ENCODE peak calls at places on chromosomes 4 and X, in five cellular contexts. P, X, Y, O and V are unnamed samples.

GRCh38 chr4:107255114-107255513 is 219.0 kb upstream of the DKK2 start:
- DNase-seq in Y (no peak), X (no peak), O (no peak), P (no peak), V (no peak)

GRCh38 chr4:55633903-55634302 is 2.2 kb downstream of the NMU start:
- DNase-seq in Y (no peak), P (no peak), X (no peak), O (no peak), V (no peak)

GRCh38 chr4:55609393-55609821 is 17.4 kb upstream of the PDCL2 start:
- DNase-seq in X (peak; percentile 75), P (peak; percentile 80), Y (no peak), O (no peak), V (no peak)

GRCh38 chrX:130170752-130171445 is 863 bp upstream of the RAB33A start:
- DNase-seq in X (no peak), O (peak; percentile 87), P (no peak), Y (peak; percentile 37), V (peak; percentile 50)

GRCh38 chrX:154437971-154438893 is 1.3 kb downstream of the GDI1 start:
- DNase-seq in Y (no peak), P (no peak), O (no peak), X (no peak), V (no peak)

GRCh38 chrX:104084534-104085277 is 8.7 kb upstream of the TMSB15C start:
- DNase-seq in X (peak; percentile 52), Y (no peak), P (no peak), O (no peak), V (no peak)

GRCh38 chrX:56319165-56319564 is 87.0 kb downstream of the KLF8 start:
- DNase-seq in X (no peak), P (no peak), O (no peak), Y (no peak), V (no peak)

GRCh38 chr4:16775411-16776154 is 122.9 kb downstream of the LDB2 start:
- DNase-seq in Y (no peak), X (no peak), P (no peak), O (no peak), V (no peak)

GRCh38 chr4:48949518-48950207 is 36.4 kb upstream of the CWH43 start:
- DNase-seq in P (no peak), X (no peak), O (no peak), Y (no peak), V (no peak)

GRCh38 chr4:577499-578450 is 1.7 kb upstream of the TMEM271 start:
- DNase-seq in P (no peak), Y (no peak), X (peak; percentile 6), O (peak; percentile 80), V (no peak)

GRCh38 chrX:153870288-153870690 is 15.7 kb downstream of the L1CAM start:
- DNase-seq in Y (no peak), P (no peak), O (no peak), X (no peak), V (no peak)

GRCh38 chr4:32745351-32745750 is 2025.2 kb downstream of the PCDH7 start:
- DNase-seq in O (no peak), Y (no peak), P (no peak), X (no peak), V (no peak)

GRCh38 chr4:38013461-38014366 is 53.5 kb downstream of the PTTG2 start:
- DNase-seq in X (peak; percentile 31), O (no peak), P (no peak), Y (no peak), V (no peak)

DNA sequence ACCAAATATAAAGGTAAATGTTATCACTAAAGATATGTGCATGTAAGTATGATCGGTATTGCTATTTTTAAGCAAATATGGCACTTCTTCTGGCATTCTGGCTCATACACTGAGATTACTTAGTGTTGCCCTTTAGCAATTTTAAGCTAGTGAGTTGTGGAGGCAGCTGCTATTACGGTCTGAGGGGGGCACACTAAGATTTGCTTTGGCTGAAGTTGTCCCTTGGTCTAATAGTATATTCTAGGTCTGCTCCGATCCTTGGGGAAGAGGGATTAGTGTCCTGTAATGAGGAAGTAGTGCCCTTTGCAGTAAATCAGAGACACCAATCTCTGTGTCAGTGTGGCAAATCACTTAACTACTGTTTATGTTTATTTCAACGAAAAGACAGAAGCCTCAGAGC is 196.5 kb upstream of the FTHL17 start:
- DNase-seq in Y (no peak), X (no peak), O (no peak), P (no peak), V (no peak)
- TF ChIP-seq CTCF in Y (no peak), X (no peak), O (no peak), P (no peak), V (no peak)

GRCh38 chrX:148878371-148878770 is 378.0 kb downstream of the AFF2 start:
- DNase-seq in O (no peak), P (peak; percentile 43), Y (no peak), X (peak; percentile 68), V (no peak)
- TF ChIP-seq CTCF in O (no peak), P (no peak), Y (no peak), X (no peak), V (no peak)

GRCh38 chrX:15769300-15769954 is 20.9 kb upstream of the ZRSR2 start:
- DNase-seq in O (no peak), P (no peak), X (no peak), Y (no peak), V (no peak)
- TF ChIP-seq CTCF in O (no peak), P (no peak), X (no peak), Y (no peak), V (no peak)

DNA sequence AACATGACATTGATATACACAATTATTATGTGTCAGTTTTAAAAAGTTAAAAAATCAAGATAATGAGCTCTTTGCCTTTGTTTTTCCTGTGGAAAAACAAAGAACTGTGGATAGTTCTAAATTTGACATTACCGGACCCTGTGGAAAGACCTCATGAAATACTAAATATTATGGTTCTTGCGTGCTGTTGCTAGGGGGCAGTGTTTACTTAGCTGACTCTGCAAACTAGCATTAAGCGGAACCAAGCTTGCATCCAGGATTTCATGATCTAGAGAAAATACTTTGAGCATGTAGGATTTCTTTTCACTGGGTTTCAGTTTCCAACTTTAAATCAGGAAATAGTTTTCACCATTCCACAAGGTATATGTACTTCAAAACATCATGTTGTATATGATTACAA is 33.6 kb downstream of the CLCN4 start:
- DNase-seq in X (peak; percentile 82), O (no peak), Y (no peak), P (peak; percentile 66), V (no peak)
- TF ChIP-seq CTCF in X (peak; percentile 37), O (no peak), Y (no peak), P (peak; percentile 45), V (peak; percentile 72)

GRCh38 chr4:183078634-183079033 is 20.4 kb upstream of the WWC2 start:
- DNase-seq in O (no peak), X (no peak), Y (no peak), P (no peak), V (no peak)
- TF ChIP-seq CTCF in O (no peak), X (peak; percentile 1), Y (no peak), P (no peak), V (no peak)

GRCh38 chrX:54042609-54043010 is 1.7 kb downstream of the PHF8 start:
- DNase-seq in X (peak; percentile 59), O (no peak), P (peak; percentile 43), Y (peak; percentile 3), V (no peak)
- TF ChIP-seq CTCF in X (peak; percentile 32), O (no peak), P (no peak), Y (no peak), V (peak; percentile 27)

DNA sequence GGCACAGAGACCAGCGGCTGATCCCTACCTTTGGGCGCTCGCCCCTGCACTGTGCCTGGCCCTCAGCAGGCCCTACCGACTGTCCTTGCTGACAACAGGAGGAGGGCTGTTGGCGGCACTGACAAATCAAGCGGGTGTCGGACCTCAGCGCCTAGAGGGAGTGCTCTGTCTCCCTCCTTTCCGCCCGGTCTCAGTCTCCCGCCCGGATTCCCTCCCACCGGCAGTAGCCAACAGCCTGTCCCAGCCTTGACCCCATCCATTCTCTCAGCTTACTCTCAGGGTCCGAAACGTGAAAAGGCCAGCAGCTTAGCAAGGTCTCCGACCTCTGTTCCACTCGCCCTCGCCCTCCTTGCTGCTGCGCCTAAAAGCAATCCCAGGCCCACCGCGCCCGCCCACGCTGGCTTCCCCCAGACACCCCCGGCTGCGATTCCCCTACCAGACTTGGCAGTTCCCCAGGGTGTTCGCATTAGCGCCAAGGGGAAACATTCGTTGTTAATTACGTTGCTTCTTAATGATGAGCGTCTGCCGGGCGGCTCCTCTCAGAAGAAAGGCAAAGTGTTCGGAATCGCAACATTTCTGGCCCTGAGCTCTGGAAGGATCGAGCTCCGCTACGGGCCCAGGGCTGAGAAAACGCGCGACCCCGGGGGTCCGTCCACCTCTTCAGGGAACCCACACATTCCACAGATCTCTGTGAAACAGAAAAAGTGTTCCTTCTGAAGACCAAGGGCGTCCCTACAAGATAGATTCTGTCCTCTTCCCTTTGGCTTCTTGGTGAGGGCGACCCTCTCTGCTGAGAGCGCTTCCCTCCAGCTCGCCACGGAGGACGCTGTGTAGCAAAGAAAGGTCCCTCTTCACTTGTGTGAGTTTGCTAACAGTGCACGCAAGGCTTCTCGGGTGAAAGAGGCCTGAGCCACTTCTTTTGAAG is 96.1 kb downstream of the SOWAHB start:
- DNase-seq in O (no peak), Y (no peak), X (peak; percentile 14), P (no peak), V (no peak)
- TF ChIP-seq CTCF in O (no peak), Y (no peak), X (no peak), P (no peak), V (no peak)

GRCh38 chrX:18956322-18957032 is 27.4 kb downstream of the PHKA2 start:
- DNase-seq in X (no peak), Y (no peak), O (no peak), P (no peak), V (no peak)

GRCh38 chrX:18946157-18946556 is 37.8 kb downstream of the PHKA2 start:
- DNase-seq in O (peak; percentile 53), Y (no peak), P (no peak), X (no peak), V (no peak)

GRCh38 chrX:18955676-18956075 is 28.2 kb downstream of the PHKA2 start:
- DNase-seq in X (no peak), O (no peak), Y (no peak), P (no peak), V (no peak)

GRCh38 chrX:18949902-18950301 is 34.0 kb downstream of the PHKA2 start:
- DNase-seq in P (no peak), Y (no peak), O (peak; percentile 70), X (no peak), V (no peak)

DNA sequence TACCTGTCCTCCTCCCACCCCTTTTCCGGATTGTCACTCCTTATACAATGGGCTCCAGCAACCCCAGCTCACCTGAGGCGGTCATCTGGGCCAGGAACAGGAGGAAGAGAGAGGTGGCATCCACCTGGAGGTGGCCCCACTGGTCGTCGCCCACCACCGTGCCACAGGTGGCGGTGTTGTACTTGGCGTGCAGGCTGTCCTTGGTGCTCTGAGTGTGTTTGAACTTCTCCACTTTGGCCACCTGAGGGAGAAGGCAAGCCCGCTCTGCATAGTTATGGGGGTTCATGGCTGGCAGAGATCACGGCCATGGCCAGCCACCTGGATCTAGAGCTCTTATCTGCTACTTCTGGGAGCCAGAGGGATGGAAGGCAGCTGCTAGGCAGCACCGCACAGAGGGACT is 32.9 kb downstream of the PHKA2 start:
- DNase-seq in O (peak; percentile 80), P (no peak), Y (no peak), X (no peak), V (no peak)
- TF ChIP-seq CTCF in O (no peak), P (no peak), Y (no peak), X (no peak), V (peak; percentile 8)

GRCh38 chr4:46648088-46648744 is 258.3 kb upstream of the GABRA2 start:
- DNase-seq in O (no peak), X (peak; percentile 42), Y (no peak), P (peak; percentile 52), V (no peak)
- TF ChIP-seq CTCF in O (no peak), X (peak; percentile 55), Y (no peak), P (peak; percentile 70), V (peak; percentile 65)

GRCh38 chr4:122827899-122828601 is 1.4 kb downstream of the FGF2 start:
- DNase-seq in P (no peak), O (no peak), X (peak; percentile 82), Y (peak; percentile 3), V (no peak)
- TF ChIP-seq CTCF in P (no peak), O (no peak), X (peak; percentile 20), Y (no peak), V (no peak)